ENCODE peak calls at places on chromosome 18, in six cellular contexts. S is astrocyte of the spinal cord; F is psoas muscle; Z is sigmoid colon; Q is naive thymus-derived CD4-positive, alpha-beta T cell; U is kidney. H is an unnamed sample.

GRCh38 chr18:6219116-6219717 is 195.5 kb downstream of the L3MBTL4 start:
- DNase-seq in U (no peak), S (peak), F (no peak), Q (no peak), Z (no peak), H (peak)

GRCh38 chr18:10430696-10431095 is 23.7 kb upstream of the APCDD1 start:
- DNase-seq in Z (no peak), F (no peak), S (no peak), U (no peak), Q (no peak), H (no peak)

GRCh38 chr18:44602845-44603244 is 77.8 kb upstream of the SETBP1 start:
- DNase-seq in U (no peak), S (peak), Q (no peak), Z (no peak), F (no peak), H (peak)

GRCh38 chr18:23921716-23922285 is 92.8 kb upstream of the TTC39C start:
- DNase-seq in F (no peak), S (no peak), U (no peak), Z (no peak), Q (no peak), H (no peak)

GRCh38 chr18:56715121-56715520 is 64.0 kb downstream of the WDR7 start:
- DNase-seq in U (no peak), Q (no peak), F (no peak), S (no peak), Z (no peak), H (no peak)

GRCh38 chr18:199214-199613 is 40.9 kb downstream of the USP14 start:
- DNase-seq in S (no peak), F (no peak), U (no peak), Z (no peak), Q (no peak), H (no peak)

GRCh38 chr18:5538541-5538940 is 5.3 kb downstream of the EPB41L3 start:
- DNase-seq in F (no peak), Q (no peak), S (no peak), U (no peak), Z (no peak), H (no peak)

GRCh38 chr18:40789286-40789685 is 1165.7 kb upstream of the PIK3C3 start:
- DNase-seq in U (no peak), Q (no peak), F (no peak), Z (no peak), S (no peak), H (no peak)

GRCh38 chr18:74944676-74945075 is 264.3 kb downstream of the PTGR3 start:
- DNase-seq in U (no peak), S (no peak), F (no peak), Z (no peak), Q (no peak), H (no peak)

GRCh38 chr18:74936343-74936742 is 272.6 kb downstream of the PTGR3 start:
- DNase-seq in Z (no peak), Q (no peak), U (no peak), S (no peak), F (no peak), H (no peak)

GRCh38 chr18:74945774-74946545 is 263.0 kb downstream of the PTGR3 start:
- DNase-seq in F (no peak), Q (no peak), U (no peak), Z (no peak), S (no peak), H (no peak)

GRCh38 chr18:74942319-74942910 is 266.5 kb downstream of the PTGR3 start:
- DNase-seq in F (no peak), U (no peak), Z (no peak), S (no peak), Q (no peak), H (no peak)

GRCh38 chr18:74940856-74941255 is 268.1 kb downstream of the PTGR3 start:
- DNase-seq in Q (no peak), U (no peak), Z (no peak), S (no peak), F (no peak), H (no peak)
- H3K4me3 ChIP-seq in Q (no peak), U (no peak), Z (no peak), S (no peak), F (no peak), H (no peak)

GRCh38 chr18:76984193-76985155 is 148.1 kb downstream of the MBP start:
- DNase-seq in Q (no peak), Z (no peak), U (peak), S (no peak), F (no peak), H (no peak)

GRCh38 chr18:76982038-76982437 is 150.5 kb downstream of the MBP start:
- DNase-seq in F (no peak), Z (no peak), S (no peak), Q (no peak), U (no peak), H (no peak)

GRCh38 chr18:76981388-76981968 is 151.1 kb downstream of the MBP start:
- DNase-seq in S (no peak), Z (no peak), U (no peak), Q (no peak), F (no peak), H (no peak)

GRCh38 chr18:76983613-76984051 is 149.0 kb downstream of the MBP start:
- DNase-seq in F (no peak), Q (no peak), Z (no peak), U (no peak), S (no peak), H (no peak)

DNA sequence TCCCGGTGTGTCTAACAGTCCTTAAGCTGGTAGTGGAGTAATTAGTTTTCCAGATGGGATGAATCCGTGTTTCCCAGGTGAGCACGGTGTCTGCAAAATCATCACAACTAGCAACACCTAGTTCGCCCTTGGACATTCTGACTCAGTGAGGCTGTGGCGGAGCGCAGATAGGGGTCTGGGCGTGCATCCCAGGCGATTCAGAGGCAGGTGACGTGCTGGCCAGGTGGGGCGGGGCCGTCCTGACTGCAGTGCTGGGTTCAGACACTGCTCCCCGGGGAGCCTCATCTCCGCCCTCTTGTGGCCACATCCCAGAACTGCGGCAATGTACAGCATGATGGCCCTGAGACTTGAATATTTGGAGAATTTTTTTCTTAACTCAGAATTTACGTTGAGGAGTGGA is 149.4 kb downstream of the MBP start:
- DNase-seq in F (peak), Z (peak), Q (peak), U (peak), S (peak), H (peak)
- H3K4me3 ChIP-seq in F (no peak), Z (no peak), Q (no peak), U (no peak), S (no peak), H (no peak)

GRCh38 chr18:75071484-75071785 is 137.5 kb downstream of the PTGR3 start:
- DNase-seq in Q (no peak), S (no peak), U (peak), Z (no peak), F (no peak), H (no peak)

GRCh38 chr18:75068682-75069435 is 140.1 kb downstream of the PTGR3 start:
- DNase-seq in S (no peak), U (no peak), Z (no peak), F (no peak), Q (no peak), H (no peak)

GRCh38 chr18:75070625-75071483 is 138.1 kb downstream of the PTGR3 start:
- DNase-seq in Z (no peak), F (no peak), Q (peak), S (peak), U (peak), H (peak)

GRCh38 chr18:75071866-75072671 is 136.9 kb downstream of the PTGR3 start:
- DNase-seq in U (peak), F (no peak), S (no peak), Z (no peak), Q (no peak), H (no peak)

DNA sequence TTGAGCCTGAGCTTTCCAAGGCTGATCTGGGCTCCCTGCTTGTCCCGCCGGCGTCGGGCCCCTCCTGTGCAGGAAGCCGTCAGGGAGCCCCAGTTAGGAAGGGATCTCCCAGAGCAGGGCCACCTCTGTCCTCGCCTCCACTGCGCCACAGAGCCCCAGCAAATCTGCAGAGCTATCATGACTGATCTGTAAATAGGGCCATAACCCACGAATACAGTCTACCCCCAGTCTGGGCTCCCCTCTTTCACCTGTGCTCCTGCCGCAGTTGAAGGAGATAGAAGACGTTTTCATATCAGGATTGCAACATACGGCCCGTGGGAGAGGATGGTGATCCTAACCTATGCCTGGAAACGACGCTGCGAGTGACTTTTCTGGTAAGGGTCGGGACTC is 138.7 kb downstream of the PTGR3 start:
- DNase-seq in Q (no peak), U (no peak), S (no peak), F (no peak), Z (no peak), H (no peak)
- H3K4me3 ChIP-seq in Q (peak), U (no peak), S (no peak), F (peak), Z (no peak), H (no peak)

GRCh38 chr18:31447530-31448191 is at the start of gene DSG3:
- DNase-seq in Z (no peak), S (no peak), U (no peak), Q (no peak), F (no peak), H (no peak)
- H3K4me3 ChIP-seq in Z (no peak), S (no peak), U (no peak), Q (no peak), F (no peak), H (no peak)

GRCh38 chr18:61581578-61582204 is 248.5 kb downstream of the CDH20 start:
- DNase-seq in U (peak), Q (peak), S (peak), Z (peak), F (peak), H (peak)

GRCh38 chr18:61583548-61583947 is 250.3 kb downstream of the CDH20 start:
- DNase-seq in S (no peak), Q (no peak), U (no peak), F (no peak), Z (no peak), H (no peak)

GRCh38 chr18:61579581-61579980 is 246.4 kb downstream of the CDH20 start:
- DNase-seq in Q (no peak), S (no peak), Z (no peak), F (no peak), U (no peak), H (no peak)

GRCh38 chr18:61580061-61580460 is 246.8 kb downstream of the CDH20 start:
- DNase-seq in S (no peak), U (no peak), Z (no peak), F (no peak), Q (no peak), H (no peak)

DNA sequence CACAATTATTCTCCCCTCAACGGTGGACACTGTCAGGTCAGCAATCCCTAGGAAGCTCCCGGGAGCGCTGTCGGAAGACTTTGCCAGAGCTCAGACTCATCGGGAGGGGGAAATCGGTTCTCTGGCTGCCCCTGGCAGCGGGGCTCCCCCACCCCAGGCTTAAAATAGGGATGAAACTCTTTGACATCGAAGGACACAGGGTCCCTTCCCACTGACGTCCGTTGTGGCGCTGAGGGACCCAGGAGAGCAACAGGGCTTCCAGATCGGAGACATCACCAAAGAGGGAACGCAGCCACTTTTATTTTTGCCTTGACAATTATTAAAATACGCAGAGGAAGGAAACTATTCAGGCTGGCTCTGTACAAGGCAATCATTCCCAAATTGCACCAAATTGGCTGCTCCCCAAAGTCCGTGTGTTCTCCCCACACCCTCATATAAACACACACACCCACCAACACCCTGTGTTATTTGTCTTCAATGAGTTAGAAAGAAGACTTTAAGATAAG is 249.0 kb downstream of the CDH20 start:
- DNase-seq in S (no peak), Z (no peak), U (no peak), Q (no peak), F (no peak), H (no peak)
- H3K4me3 ChIP-seq in S (peak), Z (no peak), U (peak), Q (no peak), F (peak), H (peak)

DNA sequence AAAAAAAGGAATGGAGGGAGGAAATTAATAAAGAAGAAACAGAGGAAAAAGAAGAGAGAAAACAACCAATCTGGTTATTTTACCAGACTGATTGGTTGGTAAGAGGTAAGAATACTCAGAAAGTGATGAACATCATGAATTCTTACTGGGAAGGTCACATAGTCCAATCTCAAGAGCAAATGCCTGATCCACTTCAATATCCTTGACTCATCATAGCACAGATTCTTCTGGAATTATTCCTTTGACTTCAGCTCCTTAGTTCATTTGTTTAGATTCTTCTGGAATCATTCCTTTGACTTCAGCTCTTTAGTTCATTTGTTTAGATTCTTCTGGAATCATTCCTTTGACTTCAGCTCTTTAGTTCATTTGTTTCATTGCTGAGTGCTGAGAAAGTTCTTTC is 2030.6 kb upstream of the CELF4 start:
- DNase-seq in F (no peak), U (no peak), Q (no peak), S (no peak), Z (no peak), H (no peak)
- H3K4me3 ChIP-seq in F (no peak), U (no peak), Q (no peak), S (no peak), Z (no peak), H (no peak)

H was measured in MG63.